ENCODE peak calls at places on chromosomes 7 and 10, in eight cellular contexts. T is C1 segment of cervical spinal cord; O is adipocyte; Y is substantia nigra; F is Ammon's horn; A is iris pigment epithelial cell; N is activated T-cell treated with anti-CD3 and anti-CD28 coated beads for 1 hour; V is activated naive CD8-positive, alpha-beta T cell treated with anti-CD3 and anti-CD28 coated beads for 36 hours. H is an unnamed sample.

GRCh38 chr7:157079116-157079515 is 59.6 kb upstream of the UBE3C start:
- DNase-seq in T (no peak), O (no peak), Y (no peak), F (no peak), A (no peak), N (no peak), V (no peak), H (no peak)

GRCh38 chr7:20991544-20991943 is 204.9 kb upstream of the SP8 start:
- DNase-seq in T (no peak), O (no peak), Y (no peak), F (no peak), A (no peak), N (no peak), V (no peak), H (no peak)

GRCh38 chr7:101688995-101689907 is 60.2 kb upstream of the MYL10 start:
- DNase-seq in T (no peak), O (no peak), Y (no peak), F (no peak), A (no peak), N (no peak), V (no peak), H (no peak)

GRCh38 chr7:68509603-68510002 is 1088.7 kb upstream of the AUTS2 start:
- DNase-seq in T (no peak), O (no peak), Y (no peak), F (no peak), A (no peak), N (no peak), V (no peak), H (no peak)

GRCh38 chr10:100562806-100563293 is 27.1 kb downstream of the HIF1AN start:
- DNase-seq in T (no peak), O (peak; percentile 32), Y (no peak), F (peak; percentile 61), A (peak; percentile 58), N (no peak), V (no peak), H (no peak)

GRCh38 chr7:139772115-139772514 is 5.7 kb downstream of the HIPK2 start:
- DNase-seq in T (no peak), O (no peak), Y (no peak), F (no peak), A (peak; percentile 53), N (no peak), V (no peak), H (no peak)

GRCh38 chr7:33210958-33211357 is 81.6 kb downstream of the BBS9 start:
- DNase-seq in T (no peak), O (no peak), Y (no peak), F (no peak), A (no peak), N (no peak), V (no peak), H (no peak)

GRCh38 chr10:72145657-72146450 is 57.5 kb upstream of the SPOCK2 start:
- DNase-seq in T (no peak), O (no peak), Y (no peak), F (no peak), A (no peak), N (no peak), V (no peak), H (no peak)

GRCh38 chr7:35482231-35482630 is 212.7 kb downstream of the HERPUD2 start:
- DNase-seq in T (no peak), O (no peak), Y (no peak), F (no peak), A (no peak), N (no peak), V (no peak), H (no peak)

GRCh38 chr7:144384555-144385245 is 18.8 kb downstream of the NOBOX start:
- DNase-seq in T (no peak), O (peak; percentile 53), Y (no peak), F (no peak), A (peak; percentile 77), N (no peak), V (peak; percentile 55), H (no peak)

GRCh38 chr7:112997831-112998230 is 88.8 kb downstream of the GPR85 start:
- DNase-seq in T (no peak), O (no peak), Y (no peak), F (no peak), A (no peak), N (no peak), V (no peak), H (no peak)

GRCh38 chr10:122181901-122182799 is 88.9 kb upstream of the BTBD16 start:
- DNase-seq in T (no peak), O (peak; percentile 22), Y (no peak), F (no peak), A (no peak), N (no peak), V (no peak), H (no peak)

GRCh38 chr10:121708921-121709625 is 110.8 kb upstream of the FGFR2 start:
- DNase-seq in T (no peak), O (no peak), Y (no peak), F (no peak), A (no peak), N (no peak), V (no peak), H (no peak)

GRCh38 chr10:17101257-17101909 is 28.2 kb downstream of the CUBN start:
- DNase-seq in T (no peak), O (no peak), Y (no peak), F (no peak), A (no peak), N (no peak), V (no peak), H (no peak)

GRCh38 chr7:76155938-76156337 is 45.8 kb upstream of the SRRM3 start:
- DNase-seq in T (no peak), O (peak; percentile 75), Y (peak; percentile 27), F (peak; percentile 70), A (peak; percentile 83), N (no peak), V (no peak), H (peak; percentile 19)

GRCh38 chr7:132485600-132486594 is 90.4 kb downstream of the PLXNA4 start:
- DNase-seq in T (no peak), O (no peak), Y (no peak), F (no peak), A (no peak), N (no peak), V (peak; percentile 42), H (no peak)

GRCh38 chr10:60234531-60234930 is 155.1 kb downstream of the ANK3 start:
- DNase-seq in T (no peak), O (no peak), Y (no peak), F (no peak), A (no peak), N (no peak), V (no peak), H (no peak)

GRCh38 chr10:124211921-124212320 is 118.5 kb upstream of the CHST15 start:
- DNase-seq in T (no peak), O (peak; percentile 11), Y (no peak), F (no peak), A (peak; percentile 9), N (no peak), V (no peak), H (no peak)

GRCh38 chr10:3805791-3806381 is 20.9 kb upstream of the KLF6 start:
- DNase-seq in T (no peak), O (peak; percentile 91), Y (no peak), F (no peak), A (peak; percentile 79), N (peak; percentile 33), V (no peak), H (no peak)

GRCh38 chr7:155484483-155485399 is 26.8 kb downstream of the EN2 start:
- DNase-seq in T (no peak), O (no peak), Y (no peak), F (no peak), A (no peak), N (no peak), V (no peak), H (no peak)

GRCh38 chr10:104331208-104331838 is 6.9 kb downstream of the ITPRIP start:
- DNase-seq in T (no peak), O (peak; percentile 45), Y (no peak), F (no peak), A (peak; percentile 76), N (no peak), V (no peak), H (no peak)

GRCh38 chr10:63093227-63093626 is 39.9 kb upstream of the NRBF2 start:
- DNase-seq in T (no peak), O (no peak), Y (no peak), F (no peak), A (peak; percentile 18), N (no peak), V (no peak), H (no peak)